ENCODE peak calls at places on chromosome 1, in five cellular contexts. L, T, B, P and Y are unnamed samples.

GRCh38 chr1:159943908-159944622 is 1.3 kb downstream of the IGSF9 start:
- DNase-seq in L (no peak), T (no peak), B (no peak), P (no peak), Y (no peak)

GRCh38 chr1:109783436-109783835 is 19.7 kb upstream of the EPS8L3 start:
- DNase-seq in L (no peak), T (peak; percentile 90), B (no peak), P (peak; percentile 59), Y (no peak)

GRCh38 chr1:173039621-173040020 is 11.1 kb downstream of the TNFSF18 start:
- DNase-seq in L (no peak), T (no peak), B (no peak), P (no peak), Y (no peak)

GRCh38 chr1:2384941-2385481 is 6.3 kb downstream of the MORN1 start:
- DNase-seq in L (no peak), T (no peak), B (peak; percentile 55), P (no peak), Y (no peak)

GRCh38 chr1:48415050-48415449 is 57.0 kb downstream of the SPATA6 start:
- DNase-seq in L (no peak), T (no peak), B (no peak), P (no peak), Y (no peak)

GRCh38 chr1:65395887-65396612 is 24.4 kb upstream of the LEPR start:
- DNase-seq in L (no peak), T (peak; percentile 13), B (no peak), P (no peak), Y (no peak)

GRCh38 chr1:50271968-50272578 is 151.2 kb downstream of the DMRTA2 start:
- DNase-seq in L (peak; percentile 21), T (peak; percentile 34), B (peak; percentile 65), P (peak; percentile 3), Y (no peak)

GRCh38 chr1:204558467-204558866 is 42.3 kb downstream of the MDM4 start:
- DNase-seq in L (no peak), T (no peak), B (no peak), P (no peak), Y (no peak)

GRCh38 chr1:8752411-8752810 is 65.0 kb downstream of the RERE start:
- DNase-seq in L (no peak), T (no peak), B (no peak), P (no peak), Y (no peak)

GRCh38 chr1:91165033-91165654 is 143.3 kb upstream of the ZNF644 start:
- DNase-seq in L (peak; percentile 66), T (peak; percentile 75), B (peak; percentile 74), P (peak; percentile 52), Y (peak; percentile 79)

GRCh38 chr1:224253721-224254120 is 70.7 kb downstream of the DEGS1 start:
- DNase-seq in L (no peak), T (no peak), B (no peak), P (no peak), Y (no peak)

GRCh38 chr1:118986839-118987430 is 1.2 kb downstream of the TBX15 start:
- DNase-seq in L (no peak), T (no peak), B (no peak), P (no peak), Y (no peak)

GRCh38 chr1:101112051-101112770 is 86.6 kb upstream of the DPH5 start:
- DNase-seq in L (peak; percentile 61), T (no peak), B (no peak), P (peak; percentile 93), Y (peak; percentile 73)

GRCh38 chr1:60697204-60697994 is 385.0 kb upstream of the NFIA start:
- DNase-seq in L (no peak), T (no peak), B (peak; percentile 57), P (no peak), Y (no peak)

GRCh38 chr1:118136511-118136937 is 48.5 kb downstream of the SPAG17 start:
- DNase-seq in L (no peak), T (peak; percentile 67), B (no peak), P (no peak), Y (no peak)

GRCh38 chr1:201311356-201312011 is 28.2 kb downstream of the PKP1 start:
- DNase-seq in L (no peak), T (no peak), B (no peak), P (no peak), Y (no peak)

GRCh38 chr1:161930064-161930463 is 93.6 kb downstream of the OLFML2B start:
- DNase-seq in L (no peak), T (no peak), B (no peak), P (peak; percentile 32), Y (no peak)

GRCh38 chr1:101905298-101905794 is 91.4 kb downstream of the OLFM3 start:
- DNase-seq in L (no peak), T (no peak), B (no peak), P (no peak), Y (no peak)

GRCh38 chr1:211520641-211521040 is 28.7 kb upstream of the RD3 start:
- DNase-seq in L (no peak), T (no peak), B (no peak), P (peak; percentile 29), Y (no peak)

GRCh38 chr1:154158307-154159125 is 3.6 kb upstream of the NUP210L start:
- DNase-seq in L (no peak), T (no peak), B (no peak), P (no peak), Y (no peak)
- H3K27ac ChIP-seq in L (no peak overlapping the region), T (no peak overlapping the region), B (no peak overlapping the region), P (no peak overlapping the region), Y (peak overlapping the region; percentile 38)

GRCh38 chr1:27351541-27352107 is 9.8 kb downstream of the SYTL1 start:
- DNase-seq in L (no peak), T (no peak), B (no peak), P (no peak), Y (no peak)

GRCh38 chr1:27349784-27350672 is 8.2 kb downstream of the SYTL1 start:
- DNase-seq in L (peak; percentile 57), T (peak; percentile 79), B (peak; percentile 94), P (peak; percentile 69), Y (no peak)

GRCh38 chr1:27353166-27353565 is 11.3 kb downstream of the SYTL1 start:
- DNase-seq in L (no peak), T (no peak), B (no peak), P (no peak), Y (no peak)

GRCh38 chr1:27348861-27349783 is 7.3 kb downstream of the SYTL1 start:
- DNase-seq in L (no peak), T (peak; percentile 90), B (peak; percentile 90), P (no peak), Y (no peak)

DNA sequence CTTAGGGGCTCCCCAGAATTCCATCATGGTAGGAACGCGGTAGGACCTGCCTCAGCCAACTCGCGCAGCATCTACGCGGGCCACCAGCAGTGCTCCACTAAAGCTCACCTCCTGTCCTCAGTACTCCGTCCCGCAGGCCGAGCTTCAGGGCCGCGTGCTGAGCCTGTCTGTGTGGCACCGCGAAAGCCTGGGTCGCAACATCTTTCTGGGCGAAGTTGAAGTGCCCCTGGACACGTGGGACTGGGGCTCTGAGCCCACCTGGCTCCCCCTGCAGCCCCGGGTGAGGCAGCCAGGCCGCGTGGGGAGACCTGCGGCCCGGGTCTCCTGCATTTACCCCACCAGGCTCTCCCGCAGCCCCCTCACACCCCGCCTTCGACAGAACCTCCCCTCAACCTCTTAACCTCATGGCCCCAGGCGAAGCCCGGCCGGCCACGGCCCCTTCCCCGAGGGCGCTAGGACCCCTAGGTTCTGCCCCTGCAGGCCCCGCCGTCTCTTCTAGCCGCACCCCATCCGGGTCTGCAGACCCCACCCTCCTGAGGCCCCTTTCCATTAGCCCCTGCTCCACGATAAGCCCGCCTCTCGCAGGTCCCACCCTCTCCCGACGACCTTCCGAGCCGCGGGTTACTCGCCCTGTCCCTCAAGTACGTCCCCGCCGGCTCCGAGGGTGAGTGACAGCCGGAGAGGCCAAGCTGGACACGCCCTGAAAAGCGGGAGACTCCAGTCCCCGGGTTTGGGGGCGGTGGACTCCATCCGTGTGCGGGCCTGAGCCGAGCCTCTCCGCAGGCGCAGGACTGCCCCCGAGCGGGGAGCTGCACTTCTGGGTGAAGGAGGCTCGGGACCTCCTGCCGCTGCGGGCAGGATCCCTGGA is 9.1 kb downstream of the SYTL1 start:
- DNase-seq in L (peak; percentile 70), T (no peak), B (no peak), P (no peak), Y (no peak)
- H3K4me3 ChIP-seq in L (peak overlapping the region; percentile 48), T (no peak overlapping the region), B (no peak overlapping the region), P (no peak overlapping the region), Y (no peak overlapping the region)

GRCh38 chr1:232579461-232579860 is 50.5 kb downstream of the SIPA1L2 start:
- DNase-seq in L (no peak), T (no peak), B (no peak), P (no peak), Y (no peak)
- H3K27ac ChIP-seq in L (peak overlapping the region; percentile 52), T (no peak overlapping the region), B (no peak overlapping the region), P (peak overlapping the region; percentile 57), Y (no peak overlapping the region)

GRCh38 chr1:154329551-154330131 is 4.3 kb downstream of the ATP8B2 start:
- DNase-seq in L (no peak), T (no peak), B (peak; percentile 26), P (no peak), Y (no peak)
- H3K4me3 ChIP-seq in L (no peak overlapping the region), T (no peak overlapping the region), B (no peak overlapping the region), P (no peak overlapping the region), Y (peak overlapping the region; percentile 77)

DNA sequence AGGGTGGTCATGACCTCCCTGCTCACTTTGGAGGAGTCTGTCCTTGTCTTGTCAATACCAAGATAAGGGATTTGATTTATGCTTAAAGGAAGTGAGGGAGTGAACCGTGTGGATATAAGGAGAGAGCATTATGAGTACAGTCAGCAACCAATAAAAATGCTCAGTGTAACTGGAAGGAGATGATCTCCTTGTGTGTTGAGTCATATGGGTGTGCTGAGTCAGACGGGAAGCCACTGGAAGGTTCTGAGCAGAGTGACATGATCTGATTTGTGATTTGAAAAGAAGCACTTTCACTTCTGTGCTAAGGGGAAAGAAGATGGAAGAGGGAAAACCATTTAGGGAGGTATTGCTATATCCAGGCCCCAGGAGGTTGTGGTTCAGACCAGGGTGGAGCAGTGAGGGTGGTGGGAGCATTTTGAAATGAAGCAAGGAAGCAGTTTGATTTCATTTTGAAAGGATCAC is 2.5 kb upstream of the BCL10 start:
- DNase-seq in L (no peak), T (peak; percentile 96), B (no peak), P (peak; percentile 93), Y (peak; percentile 19)
- H3K27ac ChIP-seq in L (no peak overlapping the region), T (peak overlapping the region; percentile 84), B (peak overlapping the region; percentile 29), P (peak overlapping the region; percentile 81), Y (no peak overlapping the region)

GRCh38 chr1:34866762-34867109 is 7.2 kb upstream of the SMIM12 start:
- DNase-seq in L (no peak), T (no peak), B (no peak), P (no peak), Y (no peak)
- H3K4me3 ChIP-seq in L (peak overlapping the region; percentile 69), T (peak overlapping the region; percentile 72), B (no peak overlapping the region), P (no peak overlapping the region), Y (peak overlapping the region; percentile 68)